ENCODE peak calls at places on chromosomes 1 and 21, in seven cellular contexts. L, M, U, J, V, D and R are unnamed samples.

GRCh38 chr1:156684227-156684782 is 7.1 kb upstream of the NES start:
- DNase-seq in J (no peak), V (no peak), L (no peak), D (peak; percentile 86), M (no peak), U (no peak), R (no peak)

GRCh38 chr1:211910136-211910884 is 79.7 kb upstream of the LPGAT1 start:
- DNase-seq in L (no peak), U (no peak), V (no peak), J (no peak), M (no peak), D (no peak), R (no peak)

GRCh38 chr1:246827396-246827795 is 103.2 kb downstream of the SCCPDH start:
- DNase-seq in U (no peak), D (no peak), V (no peak), L (no peak), J (no peak), M (no peak), R (no peak)

GRCh38 chr1:178986204-178986603 is 39.5 kb upstream of the FAM20B start:
- DNase-seq in V (no peak), J (no peak), L (no peak), M (no peak), D (peak; percentile 62), U (no peak), R (no peak)

GRCh38 chr1:91777196-91777595 is 108.8 kb downstream of the TGFBR3 start:
- DNase-seq in D (no peak), L (no peak), U (no peak), J (no peak), M (no peak), V (no peak), R (no peak)

GRCh38 chr1:168210312-168210711 is 15.5 kb upstream of the SFT2D2 start:
- DNase-seq in M (no peak), D (no peak), V (no peak), J (no peak), L (no peak), U (no peak), R (no peak)

GRCh38 chr1:22689505-22689904 is 21.1 kb upstream of the EPHB2 start:
- DNase-seq in V (no peak), M (no peak), J (no peak), D (peak; percentile 96), L (peak; percentile 74), U (no peak), R (peak; percentile 75)

GRCh38 chr21:17903029-17903806 is 84.1 kb upstream of the C21orf91 start:
- DNase-seq in D (peak; percentile 59), L (no peak), J (peak; percentile 39), V (no peak), M (no peak), U (no peak), R (no peak)

GRCh38 chr1:64650411-64650810 is 94.5 kb upstream of the RAVER2 start:
- DNase-seq in J (no peak), V (no peak), U (no peak), M (no peak), D (peak; percentile 25), L (no peak), R (no peak)

GRCh38 chr1:109902204-109902985 is 8.3 kb upstream of the CSF1 start:
- DNase-seq in U (no peak), D (no peak), M (no peak), V (no peak), J (no peak), L (no peak), R (no peak)

GRCh38 chr1:227893696-227894305 is 53.9 kb downstream of the WNT9A start:
- DNase-seq in D (no peak), L (no peak), U (no peak), J (no peak), M (no peak), V (no peak), R (no peak)

GRCh38 chr1:232344791-232345399 is 285.0 kb downstream of the SIPA1L2 start:
- DNase-seq in D (peak; percentile 20), L (no peak), U (no peak), J (no peak), M (no peak), V (no peak), R (no peak)

GRCh38 chr1:40939320-40940059 is 40.0 kb upstream of the CTPS1 start:
- DNase-seq in J (no peak), M (peak; percentile 30), D (peak; percentile 75), V (no peak), L (no peak), U (no peak), R (peak; percentile 73)

GRCh38 chr1:223653015-223653414 is 12.5 kb downstream of the CAPN8 start:
- DNase-seq in D (no peak), U (no peak), V (no peak), J (peak; percentile 25), M (no peak), L (no peak), R (peak; percentile 6)

GRCh38 chr1:192609110-192610079 is 26.6 kb upstream of the RGS13 start:
- DNase-seq in D (no peak), J (no peak), U (peak; percentile 83), L (no peak), V (peak; percentile 36), M (peak; percentile 17), R (peak; percentile 84)

GRCh38 chr1:170704256-170704655 is 40.3 kb downstream of the PRRX1 start:
- DNase-seq in U (no peak), J (no peak), M (no peak), L (no peak), D (no peak), V (no peak), R (no peak)

GRCh38 chr1:77948841-77949424 is 29.9 kb downstream of the FUBP1 start:
- DNase-seq in M (no peak), V (no peak), L (peak; percentile 3), D (peak; percentile 70), U (no peak), J (peak; percentile 40), R (no peak)

GRCh38 chr1:158019177-158019868 is 25.9 kb downstream of the KIRREL1 start:
- DNase-seq in U (no peak), V (peak; percentile 67), M (no peak), D (peak; percentile 94), L (peak; percentile 73), J (peak; percentile 94), R (peak; percentile 86)

DNA sequence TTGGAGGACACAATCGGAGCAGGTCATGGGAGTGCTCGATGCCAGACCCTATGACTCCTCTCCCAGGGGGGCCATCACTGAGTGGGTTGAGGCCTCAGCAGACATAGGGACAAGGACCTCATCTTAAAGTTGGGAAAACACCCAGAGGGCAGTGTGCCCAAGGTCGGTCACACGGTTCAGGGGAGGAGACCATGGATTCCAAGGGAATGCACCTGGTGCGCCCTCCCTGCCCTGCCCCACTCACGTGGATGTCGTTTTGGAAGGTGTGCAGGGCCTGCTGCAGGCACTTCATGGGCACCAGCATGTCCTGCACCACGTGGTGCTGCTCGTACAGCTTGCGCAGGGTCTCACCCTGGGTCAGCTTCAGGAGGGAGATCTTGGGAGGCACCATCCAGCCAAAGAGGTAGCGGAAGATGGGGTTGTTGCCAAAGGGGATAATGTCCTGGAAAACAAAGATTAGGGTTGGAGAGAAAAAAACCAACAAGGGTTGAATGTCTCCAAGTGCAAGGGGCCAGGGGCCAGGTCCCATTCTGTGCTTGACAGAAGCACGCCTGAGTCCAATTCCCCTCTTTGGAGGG is 33.1 kb downstream of the DHCR24 start:
- DNase-seq in L (no peak), U (no peak), M (no peak), D (no peak), V (no peak), J (no peak), R (peak; percentile 35)
- H3K4me1 ChIP-seq in L (peaks cover 28% of the 10 kb centered on the region), U (no peaks in the 10 kb centered on the region), M (no peaks in the 10 kb centered on the region), D (peaks cover 49% of the 10 kb centered on the region), V (no peaks in the 10 kb centered on the region), J (no peaks in the 10 kb centered on the region), R (no peaks in the 10 kb centered on the region)

GRCh38 chr1:182608236-182608635 is 4.0 kb upstream of the RGS16 start:
- DNase-seq in V (no peak), U (no peak), M (no peak), L (no peak), J (no peak), D (no peak), R (no peak)

GRCh38 chr1:182610606-182611194 is 6.5 kb upstream of the RGS16 start:
- DNase-seq in D (no peak), U (no peak), J (no peak), L (no peak), M (no peak), V (no peak), R (no peak)

GRCh38 chr1:182608850-182609610 is 4.8 kb upstream of the RGS16 start:
- DNase-seq in L (no peak), D (peak; percentile 61), J (no peak), U (no peak), V (no peak), M (no peak), R (no peak)

GRCh38 chr1:182611787-182612186 is 7.6 kb upstream of the RGS16 start:
- DNase-seq in D (no peak), L (no peak), V (no peak), U (no peak), M (no peak), J (peak; percentile 82), R (no peak)

GRCh38 chr1:182611326-182611725 is 7.1 kb upstream of the RGS16 start:
- DNase-seq in L (no peak), V (no peak), J (no peak), M (no peak), U (no peak), D (no peak), R (no peak)
- H3K4me1 ChIP-seq in L (peaks cover 4% of the 10 kb centered on the region), V (peaks cover 7% of the 10 kb centered on the region), J (peaks cover 46% of the 10 kb centered on the region), M (no peaks in the 10 kb centered on the region), U (peaks cover 23% of the 10 kb centered on the region), D (peaks cover 18% of the 10 kb centered on the region), R (peaks cover 21% of the 10 kb centered on the region)

DNA sequence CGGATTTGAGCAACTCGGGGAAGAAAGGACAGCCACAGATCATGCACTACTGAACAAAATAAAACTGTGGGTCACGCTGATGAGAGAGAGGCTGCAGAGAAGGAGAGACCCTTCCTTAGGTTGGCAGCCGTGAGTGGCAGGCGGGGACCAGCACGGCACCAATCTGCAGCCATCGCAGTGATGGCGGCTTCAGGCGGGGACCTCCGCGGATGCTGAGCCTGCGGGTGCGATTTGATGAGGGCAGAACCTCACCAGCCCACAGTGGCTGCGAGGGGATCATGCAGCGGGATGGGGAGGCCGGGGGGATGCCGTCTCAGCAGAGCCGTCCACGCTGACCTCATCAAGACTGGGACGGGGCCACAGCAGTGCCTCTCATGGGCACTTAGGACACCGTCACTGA is 11.8 kb downstream of the ITGB2 start:
- DNase-seq in L (no peak), D (no peak), U (no peak), J (no peak), V (no peak), M (peak; percentile 5), R (no peak)
- H3K4me1 ChIP-seq in L (peaks cover 8% of the 10 kb centered on the region), D (no peaks in the 10 kb centered on the region), U (peaks cover 68% of the 10 kb centered on the region), J (no peaks in the 10 kb centered on the region), V (peaks cover 15% of the 10 kb centered on the region), M (no peaks in the 10 kb centered on the region), R (no peaks in the 10 kb centered on the region)

GRCh38 chr1:230979389-230979716 is 459 bp downstream of the ARV1 start:
- DNase-seq in J (no peak), V (no peak), U (no peak), L (no peak), M (no peak), D (no peak), R (no peak)

GRCh38 chr1:230978491-230979388 is at the start of the genes ARV1 and TTC13:
- DNase-seq in D (peak; percentile 100), L (peak; percentile 97), V (peak; percentile 99), M (peak; percentile 98), J (peak; percentile 99), U (peak; percentile 100), R (peak; percentile 98)

GRCh38 chr1:230977781-230978490 is 725 bp downstream of the TTC13 start:
- DNase-seq in D (peak; percentile 60), V (peak; percentile 32), U (peak; percentile 53), M (peak; percentile 38), L (peak; percentile 19), J (peak; percentile 47), R (no peak)

GRCh38 chr1:230976360-230976759 is 2.3 kb downstream of the TTC13 start:
- DNase-seq in M (no peak), D (no peak), U (no peak), V (no peak), L (no peak), J (no peak), R (no peak)

GRCh38 chr1:230976825-230977747 is 1.6 kb downstream of the TTC13 start:
- DNase-seq in D (no peak), M (no peak), V (no peak), U (no peak), L (no peak), J (no peak), R (no peak)
- H3K4me1 ChIP-seq in D (peaks cover 18% of the 10 kb centered on the region), M (peaks cover 5% of the 10 kb centered on the region), V (peaks cover 4% of the 10 kb centered on the region), U (peaks cover 49% of the 10 kb centered on the region), L (peaks cover 7% of the 10 kb centered on the region), J (peaks cover 10% of the 10 kb centered on the region), R (no peaks in the 10 kb centered on the region)